ENCODE peak calls at places on chromosomes 3 and 15, in four cellular contexts. I is glutamatergic neuron, T is progenitor cell of endocrine pancreas, C is heart left ventricle. H is an unnamed sample.
A peak's percentile ranks its signal among the peaks of the same experiment; 100 is the strongest.

GRCh38 chr3:129121016-129121791 is 400 bp downstream of the RAB43 start:
- DNase-seq in T (peak; percentile 24), I (no peak), C (peak; percentile 33), H (no peak)

GRCh38 chr3:184456476-184456875 is 76.6 kb downstream of the CHRD start:
- DNase-seq in C (no peak), I (no peak), T (no peak), H (no peak)

GRCh38 chr3:184716652-184717607 is 5.1 kb upstream of the MAGEF1 start:
- DNase-seq in T (no peak), C (no peak), I (no peak), H (no peak)

GRCh38 chr3:38000965-38001455 is 10.4 kb downstream of the VILL start:
- DNase-seq in I (no peak), C (peak; percentile 21), T (no peak), H (no peak)

GRCh38 chr15:69082041-69082502 is 67.6 kb downstream of the NOX5 start:
- DNase-seq in T (no peak), I (no peak), C (peak; percentile 57), H (no peak)

GRCh38 chr3:16419640-16420039 is 93.9 kb downstream of the RFTN1 start:
- DNase-seq in T (no peak), I (no peak), C (no peak), H (no peak)

GRCh38 chr15:33985287-33985686 is 17.0 kb downstream of the CHRM5 start:
- DNase-seq in T (no peak), I (no peak), C (no peak), H (no peak)

GRCh38 chr15:94683912-94684311 is 452.6 kb downstream of the MCTP2 start:
- DNase-seq in T (no peak), C (no peak), I (no peak), H (no peak)

GRCh38 chr3:127088511-127089430 is 104.2 kb upstream of the PRR23E start:
- DNase-seq in T (no peak), I (no peak), C (no peak), H (no peak)

GRCh38 chr3:194964809-194965208 is 279.1 kb downstream of the FAM43A start:
- DNase-seq in T (no peak), C (no peak), I (no peak), H (no peak)

GRCh38 chr3:148999806-149000205 is 8.5 kb downstream of the GYG1 start:
- DNase-seq in T (no peak), C (no peak), I (no peak), H (no peak)

GRCh38 chr3:102791641-102792589 is 357.1 kb downstream of the ZPLD1 start:
- DNase-seq in T (no peak), I (no peak), C (no peak), H (no peak)

GRCh38 chr3:122676759-122677158 is 3.9 kb upstream of the PARP14 start:
- DNase-seq in T (no peak), C (no peak), I (no peak), H (no peak)

GRCh38 chr15:50315814-50316630 is 39.0 kb downstream of the GABPB1 start:
- DNase-seq in I (no peak), T (no peak), C (no peak), H (no peak)

GRCh38 chr3:194485876-194486539 is 794 bp downstream of the ATP13A3 start:
- DNase-seq in T (peak; percentile 19), C (peak; percentile 42), I (no peak), H (no peak)

GRCh38 chr3:18556503-18556902 is 131.4 kb upstream of the SATB1 start:
- DNase-seq in T (no peak), I (no peak), C (no peak), H (no peak)

GRCh38 chr3:125602752-125603649 is 7.7 kb upstream of the OSBPL11 start:
- DNase-seq in C (no peak), I (no peak), T (no peak), H (no peak)

GRCh38 chr3:2262204-2262603 is 163.5 kb downstream of the CNTN4 start:
- DNase-seq in T (no peak), C (no peak), I (no peak), H (no peak)

DNA sequence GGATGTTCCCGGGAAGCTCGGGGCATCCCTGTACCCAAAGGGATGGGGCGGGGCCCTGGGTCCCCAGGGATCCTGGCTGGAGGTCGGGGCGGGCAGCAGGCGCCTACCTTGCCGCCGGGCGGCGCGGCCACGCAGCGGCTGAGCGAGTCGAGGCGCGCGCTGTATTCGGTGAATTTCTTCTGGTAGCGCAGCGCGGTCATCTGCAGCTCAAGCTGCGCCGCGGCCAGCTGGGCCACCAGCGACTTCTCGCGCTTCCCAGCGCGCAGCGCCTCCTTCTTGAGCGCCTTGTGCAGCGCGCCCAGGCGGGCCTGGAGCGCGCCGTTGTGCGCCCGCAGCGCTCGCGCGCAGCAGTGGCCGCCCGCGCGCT is 762 bp downstream of the PDZRN3 start:
- DNase-seq in I (peak; percentile 82), T (peak; percentile 36), C (peak; percentile 72), H (no peak)
- TF ChIP-seq CTCF in I (no peak), T (peak; percentile 30), C (peak; percentile 45), H (no peak)

GRCh38 chr15:42215854-42216829 is 8.0 kb upstream of the VPS39 start:
- DNase-seq in T (no peak), I (no peak), C (no peak), H (no peak)
- TF ChIP-seq CTCF in T (no peak), I (no peak), C (no peak), H (no peak)

GRCh38 chr3:142019794-142020320 is 129.5 kb downstream of the TFDP2 start:
- DNase-seq in C (no peak), T (no peak), I (no peak), H (no peak)

GRCh38 chr3:142027295-142027694 is 122.0 kb downstream of the TFDP2 start:
- DNase-seq in C (no peak), T (no peak), I (no peak), H (no peak)

GRCh38 chr3:142026333-142026732 is 123.0 kb downstream of the TFDP2 start:
- DNase-seq in T (no peak), I (no peak), C (no peak), H (no peak)

GRCh38 chr3:142021127-142021526 is 128.2 kb downstream of the TFDP2 start:
- DNase-seq in C (no peak), I (no peak), T (no peak), H (no peak)

DNA sequence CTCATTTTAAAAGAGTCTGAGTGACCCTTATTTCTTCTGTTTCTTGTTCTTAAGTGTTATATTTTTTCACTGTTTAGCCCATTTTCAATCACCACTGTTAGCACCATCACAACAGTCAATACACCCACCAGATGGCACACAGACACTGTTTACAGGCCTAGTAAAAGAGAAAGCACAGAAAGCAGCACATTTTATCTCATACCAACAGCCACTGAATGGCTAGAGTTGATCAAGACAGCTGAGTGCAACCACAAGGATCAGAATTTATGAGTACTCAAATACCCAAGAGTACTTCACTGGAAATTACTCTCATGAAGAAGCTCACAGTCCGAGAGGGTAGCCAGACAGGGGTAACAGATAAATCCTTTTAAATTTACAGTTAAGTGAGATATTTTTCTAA is 127.0 kb downstream of the TFDP2 start:
- DNase-seq in T (no peak), C (no peak), I (no peak), H (no peak)
- TF ChIP-seq CTCF in T (peak; percentile 15), C (peak; percentile 28), I (no peak), H (no peak)

GRCh38 chr3:107133891-107134290 is 243.3 kb upstream of the CCDC54 start:
- DNase-seq in T (no peak), I (no peak), C (no peak), H (no peak)
- TF ChIP-seq CTCF in T (no peak), I (no peak), C (no peak), H (no peak)

DNA sequence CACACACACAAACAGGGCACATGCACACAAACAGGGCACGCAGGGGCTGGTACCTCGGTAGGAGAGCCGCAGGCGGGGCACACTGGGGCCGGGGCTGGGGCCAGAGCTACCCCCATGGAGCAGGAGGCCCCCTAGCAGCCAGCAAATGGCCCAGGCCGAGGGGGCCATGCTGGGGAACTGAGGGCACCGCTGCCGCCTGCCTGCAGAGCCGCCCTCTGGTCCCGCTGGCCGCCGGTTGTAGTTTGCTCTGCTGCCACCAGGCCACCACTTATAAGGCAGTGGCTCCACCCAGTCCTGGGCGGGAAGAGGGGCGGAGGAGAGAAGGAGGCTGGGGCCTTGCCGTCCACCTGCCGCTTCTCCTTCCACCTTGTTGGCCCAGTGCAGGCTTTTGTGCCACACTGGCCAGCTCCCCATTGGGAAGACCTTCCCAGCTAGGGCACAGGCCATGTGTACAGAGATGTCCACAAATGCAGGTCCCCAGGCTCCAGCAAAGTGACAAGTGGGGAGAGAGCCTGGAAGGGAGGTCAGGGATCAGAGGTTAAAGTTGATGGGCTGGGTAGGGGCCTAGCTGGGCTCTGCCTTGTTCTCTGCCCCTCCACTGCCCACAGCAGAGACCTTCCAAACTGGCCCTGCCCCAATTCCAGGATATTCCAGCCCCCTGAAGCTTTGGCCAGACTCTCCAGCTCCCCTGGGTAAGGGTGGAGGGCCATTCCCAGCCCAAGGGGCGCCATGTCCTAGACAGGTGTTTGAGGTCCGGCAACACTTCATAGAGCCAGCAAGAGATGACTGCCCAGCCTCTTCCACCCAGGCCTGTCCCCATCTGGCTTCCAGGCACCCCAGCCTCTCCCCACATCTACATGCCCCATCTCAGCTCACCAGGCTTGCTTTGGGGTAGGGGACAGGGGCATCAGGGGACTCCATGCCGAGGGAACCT is at the start of gene SEMA3G:
- DNase-seq in T (peak; percentile 54), I (peak; percentile 81), C (peak; percentile 82), H (no peak)
- TF ChIP-seq CTCF in T (peak; percentile 63), I (peak; percentile 65), C (peak; percentile 67), H (no peak)

H was measured in omental fat pad.